ENCODE peak calls at places on chromosomes 2 and 18, in eight cellular contexts. One of them, this sample, is unnamed.

GRCh38 chr2:190800528-190800927 is 80.1 kb upstream of the GLS start:
- DNase-seq in NCI-H2029: no peak
- DNase-seq in NCI-H1694 treated with DMSO at 0.1 percent for 48 hours: no peak
- DNase-seq in neural progenitor cell: no peak
- DNase-seq in NCI-H748 treated with DMSO at 0.1 percent for 48 hours: no peak
- DNase-seq in frontal cortex: no peak
- DNase-seq in occipital lobe: no peak
- DNase-seq in immature natural killer cell: no peak
- DNase-seq in this sample: no peak

GRCh38 chr2:133886735-133887675 is 318.7 kb upstream of the NCKAP5 start:
- DNase-seq in NCI-H2029: peak; percentile 49
- DNase-seq in NCI-H1694 treated with DMSO at 0.1 percent for 48 hours: peak; percentile 64
- DNase-seq in neural progenitor cell: peak; percentile 86
- DNase-seq in NCI-H748 treated with DMSO at 0.1 percent for 48 hours: peak; percentile 9
- DNase-seq in frontal cortex: peak; percentile 33
- DNase-seq in occipital lobe: peak; percentile 72
- DNase-seq in immature natural killer cell: no peak
- DNase-seq in this sample: peak; percentile 71

GRCh38 chr2:229270551-229271410 is at the start of gene PID1:
- DNase-seq in NCI-H2029: no peak
- DNase-seq in NCI-H1694 treated with DMSO at 0.1 percent for 48 hours: no peak
- DNase-seq in neural progenitor cell: peak; percentile 88
- DNase-seq in NCI-H748 treated with DMSO at 0.1 percent for 48 hours: peak; percentile 16
- DNase-seq in frontal cortex: peak; percentile 69
- DNase-seq in occipital lobe: no peak
- DNase-seq in immature natural killer cell: no peak
- DNase-seq in this sample: no peak

GRCh38 chr18:32086866-32087265 is 4.8 kb upstream of the RNF138 start:
- DNase-seq in NCI-H2029: no peak
- DNase-seq in NCI-H1694 treated with DMSO at 0.1 percent for 48 hours: no peak
- DNase-seq in neural progenitor cell: no peak
- DNase-seq in NCI-H748 treated with DMSO at 0.1 percent for 48 hours: no peak
- DNase-seq in frontal cortex: no peak
- DNase-seq in occipital lobe: no peak
- DNase-seq in immature natural killer cell: no peak
- DNase-seq in this sample: no peak

GRCh38 chr2:42904576-42904876 is 112.1 kb upstream of the HAAO start:
- DNase-seq in NCI-H2029: no peak
- DNase-seq in NCI-H1694 treated with DMSO at 0.1 percent for 48 hours: no peak
- DNase-seq in neural progenitor cell: no peak
- DNase-seq in NCI-H748 treated with DMSO at 0.1 percent for 48 hours: no peak
- DNase-seq in frontal cortex: no peak
- DNase-seq in occipital lobe: no peak
- DNase-seq in immature natural killer cell: no peak
- DNase-seq in this sample: no peak

GRCh38 chr2:128277961-128278681 is 40.5 kb downstream of the HS6ST1 start:
- DNase-seq in NCI-H2029: no peak
- DNase-seq in NCI-H1694 treated with DMSO at 0.1 percent for 48 hours: no peak
- DNase-seq in neural progenitor cell: no peak
- DNase-seq in NCI-H748 treated with DMSO at 0.1 percent for 48 hours: no peak
- DNase-seq in frontal cortex: no peak
- DNase-seq in occipital lobe: no peak
- DNase-seq in immature natural killer cell: no peak
- DNase-seq in this sample: no peak

GRCh38 chr2:177812713-177813396 is 259.7 kb downstream of the PDE11A start:
- DNase-seq in NCI-H2029: no peak
- DNase-seq in NCI-H1694 treated with DMSO at 0.1 percent for 48 hours: no peak
- DNase-seq in neural progenitor cell: no peak
- DNase-seq in NCI-H748 treated with DMSO at 0.1 percent for 48 hours: no peak
- DNase-seq in frontal cortex: no peak
- DNase-seq in occipital lobe: no peak
- DNase-seq in immature natural killer cell: no peak
- DNase-seq in this sample: peak; percentile 44

GRCh38 chr18:25453556-25454269 is 101.7 kb upstream of the ZNF521 start:
- DNase-seq in NCI-H2029: no peak
- DNase-seq in NCI-H1694 treated with DMSO at 0.1 percent for 48 hours: no peak
- DNase-seq in neural progenitor cell: no peak
- DNase-seq in NCI-H748 treated with DMSO at 0.1 percent for 48 hours: no peak
- DNase-seq in frontal cortex: no peak
- DNase-seq in occipital lobe: no peak
- DNase-seq in immature natural killer cell: no peak
- DNase-seq in this sample: no peak

GRCh38 chr2:23591111-23591510 is 206.1 kb downstream of the KLHL29 start:
- DNase-seq in NCI-H2029: no peak
- DNase-seq in NCI-H1694 treated with DMSO at 0.1 percent for 48 hours: no peak
- DNase-seq in neural progenitor cell: no peak
- DNase-seq in NCI-H748 treated with DMSO at 0.1 percent for 48 hours: no peak
- DNase-seq in frontal cortex: no peak
- DNase-seq in occipital lobe: no peak
- DNase-seq in immature natural killer cell: no peak
- DNase-seq in this sample: no peak

GRCh38 chr18:79528296-79528695 is 132.6 kb downstream of the NFATC1 start:
- DNase-seq in NCI-H2029: no peak
- DNase-seq in NCI-H1694 treated with DMSO at 0.1 percent for 48 hours: no peak
- DNase-seq in neural progenitor cell: no peak
- DNase-seq in NCI-H748 treated with DMSO at 0.1 percent for 48 hours: no peak
- DNase-seq in frontal cortex: no peak
- DNase-seq in occipital lobe: no peak
- DNase-seq in immature natural killer cell: no peak
- DNase-seq in this sample: no peak

GRCh38 chr18:13530879-13531387 is 195.4 kb downstream of the FAM210A start:
- DNase-seq in NCI-H2029: no peak
- DNase-seq in NCI-H1694 treated with DMSO at 0.1 percent for 48 hours: no peak
- DNase-seq in neural progenitor cell: peak; percentile 52
- DNase-seq in NCI-H748 treated with DMSO at 0.1 percent for 48 hours: peak; percentile 19
- DNase-seq in frontal cortex: no peak
- DNase-seq in occipital lobe: peak; percentile 48
- DNase-seq in immature natural killer cell: no peak
- DNase-seq in this sample: peak; percentile 38

GRCh38 chr2:58702302-58702696 is 461.2 kb upstream of the FANCL start:
- DNase-seq in NCI-H2029: no peak
- DNase-seq in NCI-H1694 treated with DMSO at 0.1 percent for 48 hours: no peak
- DNase-seq in neural progenitor cell: no peak
- DNase-seq in NCI-H748 treated with DMSO at 0.1 percent for 48 hours: no peak
- DNase-seq in frontal cortex: no peak
- DNase-seq in occipital lobe: no peak
- DNase-seq in immature natural killer cell: no peak
- DNase-seq in this sample: no peak

GRCh38 chr2:41867553-41867952 is 180.3 kb upstream of the PKDCC start:
- DNase-seq in NCI-H2029: no peak
- DNase-seq in NCI-H1694 treated with DMSO at 0.1 percent for 48 hours: no peak
- DNase-seq in neural progenitor cell: no peak
- DNase-seq in NCI-H748 treated with DMSO at 0.1 percent for 48 hours: no peak
- DNase-seq in frontal cortex: no peak
- DNase-seq in occipital lobe: no peak
- DNase-seq in immature natural killer cell: no peak
- DNase-seq in this sample: no peak

GRCh38 chr18:9596257-9596656 is 18.1 kb downstream of the PPP4R1 start:
- DNase-seq in NCI-H2029: no peak
- DNase-seq in NCI-H1694 treated with DMSO at 0.1 percent for 48 hours: no peak
- DNase-seq in neural progenitor cell: no peak
- DNase-seq in NCI-H748 treated with DMSO at 0.1 percent for 48 hours: no peak
- DNase-seq in frontal cortex: no peak
- DNase-seq in occipital lobe: no peak
- DNase-seq in immature natural killer cell: no peak
- DNase-seq in this sample: no peak

GRCh38 chr2:62362561-62362960 is 143.4 kb downstream of the TMEM17 start:
- DNase-seq in NCI-H2029: no peak
- DNase-seq in NCI-H1694 treated with DMSO at 0.1 percent for 48 hours: no peak
- DNase-seq in neural progenitor cell: no peak
- DNase-seq in NCI-H748 treated with DMSO at 0.1 percent for 48 hours: no peak
- DNase-seq in frontal cortex: no peak
- DNase-seq in occipital lobe: no peak
- DNase-seq in immature natural killer cell: no peak
- DNase-seq in this sample: no peak

GRCh38 chr2:110657721-110658305 is 20.1 kb downstream of the BUB1 start:
- DNase-seq in NCI-H2029: no peak
- DNase-seq in NCI-H1694 treated with DMSO at 0.1 percent for 48 hours: no peak
- DNase-seq in neural progenitor cell: no peak
- DNase-seq in NCI-H748 treated with DMSO at 0.1 percent for 48 hours: no peak
- DNase-seq in frontal cortex: no peak
- DNase-seq in occipital lobe: no peak
- DNase-seq in immature natural killer cell: peak; percentile 6
- DNase-seq in this sample: no peak

GRCh38 chr18:75455249-75456183 is 28.0 kb upstream of the SMIM21 start:
- DNase-seq in NCI-H2029: no peak
- DNase-seq in NCI-H1694 treated with DMSO at 0.1 percent for 48 hours: no peak
- DNase-seq in neural progenitor cell: peak; percentile 65
- DNase-seq in NCI-H748 treated with DMSO at 0.1 percent for 48 hours: no peak
- DNase-seq in frontal cortex: peak; percentile 33
- DNase-seq in occipital lobe: no peak
- DNase-seq in immature natural killer cell: no peak
- DNase-seq in this sample: no peak

GRCh38 chr2:47239119-47239969 is 84.2 kb upstream of the STPG4 start:
- DNase-seq in NCI-H2029: no peak
- DNase-seq in NCI-H1694 treated with DMSO at 0.1 percent for 48 hours: peak; percentile 89
- DNase-seq in neural progenitor cell: no peak
- DNase-seq in NCI-H748 treated with DMSO at 0.1 percent for 48 hours: no peak
- DNase-seq in frontal cortex: no peak
- DNase-seq in occipital lobe: no peak
- DNase-seq in immature natural killer cell: no peak
- DNase-seq in this sample: no peak

GRCh38 chr18:48538531-48539405 is at the start of gene CTIF:
- DNase-seq in NCI-H2029: peak; percentile 89
- DNase-seq in NCI-H1694 treated with DMSO at 0.1 percent for 48 hours: peak; percentile 93
- DNase-seq in neural progenitor cell: peak; percentile 98
- DNase-seq in NCI-H748 treated with DMSO at 0.1 percent for 48 hours: peak; percentile 96
- DNase-seq in frontal cortex: peak; percentile 97
- DNase-seq in occipital lobe: peak; percentile 94
- DNase-seq in immature natural killer cell: peak; percentile 43
- DNase-seq in this sample: peak; percentile 97

GRCh38 chr2:230643576-230644291 is 68.9 kb upstream of the CAB39 start:
- DNase-seq in NCI-H2029: peak; percentile 71
- DNase-seq in NCI-H1694 treated with DMSO at 0.1 percent for 48 hours: no peak
- DNase-seq in neural progenitor cell: no peak
- DNase-seq in NCI-H748 treated with DMSO at 0.1 percent for 48 hours: no peak
- DNase-seq in frontal cortex: no peak
- DNase-seq in occipital lobe: no peak
- DNase-seq in immature natural killer cell: peak; percentile 27
- DNase-seq in this sample: no peak

GRCh38 chr2:47088371-47089082 is 66.6 kb downstream of the STPG4 start:
- DNase-seq in NCI-H2029: no peak
- DNase-seq in NCI-H1694 treated with DMSO at 0.1 percent for 48 hours: no peak
- DNase-seq in neural progenitor cell: no peak
- DNase-seq in NCI-H748 treated with DMSO at 0.1 percent for 48 hours: no peak
- DNase-seq in frontal cortex: no peak
- DNase-seq in occipital lobe: no peak
- DNase-seq in immature natural killer cell: no peak
- DNase-seq in this sample: no peak

GRCh38 chr2:25494626-25495025 is 152.9 kb upstream of the DNMT3A start:
- DNase-seq in NCI-H2029: no peak
- DNase-seq in NCI-H1694 treated with DMSO at 0.1 percent for 48 hours: no peak
- DNase-seq in neural progenitor cell: peak; percentile 50
- DNase-seq in NCI-H748 treated with DMSO at 0.1 percent for 48 hours: no peak
- DNase-seq in frontal cortex: no peak
- DNase-seq in occipital lobe: no peak
- DNase-seq in immature natural killer cell: no peak
- DNase-seq in this sample: no peak

GRCh38 chr18:12007063-12007462 is 25.8 kb downstream of the IMPA2 start:
- DNase-seq in NCI-H2029: no peak
- DNase-seq in NCI-H1694 treated with DMSO at 0.1 percent for 48 hours: no peak
- DNase-seq in neural progenitor cell: no peak
- DNase-seq in NCI-H748 treated with DMSO at 0.1 percent for 48 hours: no peak
- DNase-seq in frontal cortex: no peak
- DNase-seq in occipital lobe: no peak
- DNase-seq in immature natural killer cell: no peak
- DNase-seq in this sample: no peak

GRCh38 chr2:31004252-31004651 is 134.0 kb downstream of the GALNT14 start:
- DNase-seq in NCI-H2029: no peak
- DNase-seq in NCI-H1694 treated with DMSO at 0.1 percent for 48 hours: no peak
- DNase-seq in neural progenitor cell: no peak
- DNase-seq in NCI-H748 treated with DMSO at 0.1 percent for 48 hours: no peak
- DNase-seq in frontal cortex: no peak
- DNase-seq in occipital lobe: no peak
- DNase-seq in immature natural killer cell: no peak
- DNase-seq in this sample: no peak

GRCh38 chr2:190343170-190343499 is 254 bp upstream of the INPP1 start:
- DNase-seq in NCI-H2029: no peak
- DNase-seq in NCI-H1694 treated with DMSO at 0.1 percent for 48 hours: peak; percentile 5
- DNase-seq in neural progenitor cell: no peak
- DNase-seq in NCI-H748 treated with DMSO at 0.1 percent for 48 hours: no peak
- DNase-seq in frontal cortex: no peak
- DNase-seq in occipital lobe: no peak
- DNase-seq in immature natural killer cell: no peak
- DNase-seq in this sample: no peak

GRCh38 chr2:95231723-95232122 is 24.4 kb downstream of the ZNF892 start:
- DNase-seq in NCI-H2029: peak; percentile 54
- DNase-seq in NCI-H1694 treated with DMSO at 0.1 percent for 48 hours: peak; percentile 58
- DNase-seq in neural progenitor cell: peak; percentile 65
- DNase-seq in NCI-H748 treated with DMSO at 0.1 percent for 48 hours: peak; percentile 2
- DNase-seq in frontal cortex: peak; percentile 39
- DNase-seq in occipital lobe: peak; percentile 37
- DNase-seq in immature natural killer cell: no peak
- DNase-seq in this sample: peak; percentile 59

GRCh38 chr2:183093857-183094657 is 15.5 kb downstream of the DUSP19 start:
- DNase-seq in NCI-H2029: no peak
- DNase-seq in NCI-H1694 treated with DMSO at 0.1 percent for 48 hours: no peak
- DNase-seq in neural progenitor cell: no peak
- DNase-seq in NCI-H748 treated with DMSO at 0.1 percent for 48 hours: no peak
- DNase-seq in frontal cortex: no peak
- DNase-seq in occipital lobe: no peak
- DNase-seq in immature natural killer cell: no peak
- DNase-seq in this sample: no peak